ENCODE peak calls at places on chromosomes 16 and 17, in five cellular contexts. S, B, X, G and U are unnamed samples.

GRCh38 chr16:30557397-30557949 is 701 bp downstream of the ZNF764 start:
- DNase-seq in S (peak; percentile 27), B (no peak), X (no peak), G (peak; percentile 63), U (no peak)

GRCh38 chr17:40341808-40342574 is 22.5 kb downstream of the GJD3 start:
- DNase-seq in S (peak; percentile 84), B (peak; percentile 73), X (peak; percentile 87), G (peak; percentile 93), U (no peak)

GRCh38 chr17:19244357-19244756 is 7.2 kb downstream of the EPN2 start:
- DNase-seq in S (no peak), B (no peak), X (no peak), G (no peak), U (no peak)

GRCh38 chr16:69514366-69514765 is 51.4 kb upstream of the NFAT5 start:
- DNase-seq in S (no peak), B (no peak), X (no peak), G (no peak), U (no peak)

GRCh38 chr17:16346721-16347271 is 6.5 kb downstream of the CENPV start:
- DNase-seq in S (no peak), B (no peak), X (no peak), G (no peak), U (no peak)

GRCh38 chr17:53844476-53845107 is 21.9 kb downstream of the KIF2B start:
- DNase-seq in S (no peak), B (no peak), X (no peak), G (no peak), U (no peak)

GRCh38 chr17:51119415-51120356 is 982 bp downstream of the SPAG9 start:
- DNase-seq in S (peak; percentile 60), B (peak; percentile 45), X (peak; percentile 49), G (peak; percentile 61), U (peak; percentile 32)

GRCh38 chr16:3180445-3180878 is 7.5 kb upstream of the OR1F1 start:
- DNase-seq in S (no peak), B (no peak), X (no peak), G (no peak), U (no peak)

GRCh38 chr16:88067530-88068411 is 116.5 kb downstream of the BANP start:
- DNase-seq in S (no peak), B (no peak), X (no peak), G (no peak), U (no peak)

GRCh38 chr17:81837641-81838040 is 2.8 kb upstream of the PPP1R27 start:
- DNase-seq in S (no peak), B (peak; percentile 67), X (no peak), G (peak; percentile 44), U (no peak)

GRCh38 chr17:68196394-68197090 is 51.3 kb upstream of the AMZ2 start:
- DNase-seq in S (peak; percentile 33), B (no peak), X (no peak), G (no peak), U (no peak)

GRCh38 chr16:4477966-4478365 is 1.8 kb downstream of the HMOX2 start:
- DNase-seq in S (peak; percentile 47), B (no peak), X (no peak), G (no peak), U (no peak)

GRCh38 chr17:76594676-76595075 is 9.0 kb upstream of the ST6GALNAC2 start:
- DNase-seq in S (no peak), B (no peak), X (no peak), G (no peak), U (no peak)

DNA sequence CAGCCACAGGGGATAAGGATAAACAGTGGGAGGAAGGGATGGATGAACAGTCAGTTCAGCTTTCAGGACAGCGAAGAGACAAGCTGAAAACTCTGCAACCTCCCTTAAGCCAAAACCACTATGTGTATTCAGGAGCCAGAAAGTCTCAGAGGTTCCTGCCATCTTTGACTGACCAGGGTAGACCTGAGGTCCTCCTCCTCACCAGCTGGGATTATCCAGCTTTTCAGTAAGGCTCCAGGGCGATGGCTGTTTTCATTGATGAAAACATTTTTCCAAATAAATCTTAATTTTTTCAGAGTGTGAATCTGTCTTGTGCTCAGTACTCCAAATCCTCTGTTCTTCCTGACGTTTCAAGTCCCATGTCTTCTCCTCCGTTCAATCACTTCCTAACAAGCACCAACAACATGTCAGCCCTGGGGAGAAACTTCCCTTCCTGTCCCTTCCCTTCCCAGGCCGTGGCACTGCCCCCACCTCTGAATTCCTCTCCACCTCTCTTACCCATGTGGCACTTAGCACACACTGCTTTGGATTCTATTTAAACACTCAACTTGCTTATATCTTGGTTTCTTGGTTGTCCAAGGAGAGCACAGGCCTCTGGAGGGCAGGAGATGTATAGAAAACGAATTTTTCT is 5.2 kb downstream of the HSDL1 start:
- DNase-seq in S (no peak), B (no peak), X (no peak), G (no peak), U (no peak)
- H3K4me1 ChIP-seq in S (peaks cover 41% of the 10 kb centered on the region), B (peaks cover 33% of the 10 kb centered on the region), X (peaks cover 29% of the 10 kb centered on the region), G (no peaks in the 10 kb centered on the region), U (peaks cover 19% of the 10 kb centered on the region)

GRCh38 chr17:56659622-56660021 is 66.1 kb downstream of the NOG start:
- DNase-seq in S (no peak), B (no peak), X (no peak), G (no peak), U (no peak)
- H3K27ac ChIP-seq in S (no peak overlapping the region), B (no peak overlapping the region), X (no peak overlapping the region), G (no peak overlapping the region), U (no peak overlapping the region)

GRCh38 chr17:59848778-59849177 is 44.0 kb downstream of the TUBD1 start:
- DNase-seq in S (no peak), B (peak; percentile 65), X (no peak), G (peak; percentile 80), U (no peak)
- H3K4me1 ChIP-seq in S (peaks cover 3% of the 10 kb centered on the region), B (peaks cover 30% of the 10 kb centered on the region), X (peaks cover 52% of the 10 kb centered on the region), G (peaks cover 4% of the 10 kb centered on the region), U (peaks cover 53% of the 10 kb centered on the region)

GRCh38 chr17:45307290-45308015 is 9.4 kb downstream of the MAP3K14 start:
- DNase-seq in S (no peak), B (no peak), X (no peak), G (no peak), U (no peak)

GRCh38 chr17:45309400-45309799 is 7.4 kb downstream of the MAP3K14 start:
- DNase-seq in S (no peak), B (no peak), X (no peak), G (no peak), U (no peak)

GRCh38 chr17:45306623-45307022 is 10.2 kb downstream of the MAP3K14 start:
- DNase-seq in S (no peak), B (no peak), X (no peak), G (no peak), U (no peak)

GRCh38 chr17:45308840-45309239 is 8.0 kb downstream of the MAP3K14 start:
- DNase-seq in S (no peak), B (no peak), X (no peak), G (no peak), U (no peak)

DNA sequence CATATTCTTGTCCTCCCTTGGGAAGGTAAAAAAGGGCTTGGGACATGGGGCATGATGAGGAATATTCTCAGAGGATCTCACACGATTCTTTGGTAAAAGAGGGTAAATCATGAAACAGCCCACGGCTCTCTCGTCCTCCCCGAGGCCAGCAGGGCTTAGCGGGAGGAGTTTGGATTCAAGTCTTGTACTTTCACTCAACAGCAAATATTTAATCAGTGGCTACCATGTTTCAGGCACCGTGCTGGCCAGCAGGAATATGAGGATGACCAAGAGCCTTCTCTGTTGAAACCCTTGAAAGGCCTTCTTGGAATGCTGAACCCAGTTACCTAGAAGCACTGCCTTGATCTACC is 8.8 kb downstream of the MAP3K14 start:
- DNase-seq in S (no peak), B (no peak), X (no peak), G (no peak), U (no peak)
- H3K27ac ChIP-seq in S (no peak overlapping the region), B (peak overlapping the region; percentile 98), X (peak overlapping the region; percentile 77), G (peak overlapping the region; percentile 70), U (no peak overlapping the region)

DNA sequence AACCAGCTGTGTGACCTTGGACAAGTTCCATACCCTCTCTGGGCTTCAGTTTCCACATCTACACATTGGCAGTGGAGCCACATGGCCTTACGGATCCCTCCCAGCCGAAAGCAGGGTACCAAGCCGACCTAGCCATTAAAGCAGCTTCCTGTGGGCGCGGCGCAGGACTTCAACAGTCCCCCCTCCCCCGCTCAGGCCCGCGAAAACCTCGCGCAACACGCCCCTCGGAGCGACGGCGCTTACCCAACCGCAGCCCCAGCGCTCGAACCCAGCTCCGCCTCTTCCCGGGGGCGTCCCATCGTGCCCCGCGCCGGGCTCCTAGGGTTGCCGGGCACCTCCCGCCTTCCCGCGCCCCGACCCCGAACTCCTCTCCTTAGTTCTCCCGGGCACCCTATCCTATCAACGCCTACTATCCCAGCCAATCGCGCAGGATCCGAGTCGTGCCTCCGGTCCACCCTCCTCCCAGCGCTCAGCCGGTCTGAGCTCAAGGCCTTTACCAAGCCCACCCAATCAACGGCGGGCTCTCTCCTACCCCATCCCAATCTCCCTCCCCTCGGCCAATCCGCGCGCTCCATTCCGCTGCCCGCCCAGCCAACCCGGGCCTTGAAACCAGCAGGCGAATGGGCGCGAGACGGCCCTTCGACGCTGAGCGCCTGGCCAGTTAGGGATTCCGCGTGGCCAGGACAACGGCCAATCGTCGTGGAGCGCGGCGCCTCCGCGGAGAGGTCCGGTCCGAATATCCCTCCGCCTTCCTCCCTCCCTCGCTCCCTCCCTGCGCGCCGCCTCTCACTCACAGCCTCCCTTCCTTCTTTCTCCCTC is at the start of gene KPNB1:
- DNase-seq in S (peak; percentile 100), B (peak; percentile 100), X (peak; percentile 99), G (peak; percentile 100), U (peak; percentile 98)
- H3K4me1 ChIP-seq in S (peaks cover 19% of the 10 kb centered on the region), B (peaks cover 21% of the 10 kb centered on the region), X (peaks cover 44% of the 10 kb centered on the region), G (peaks cover 5% of the 10 kb centered on the region), U (peaks cover 49% of the 10 kb centered on the region)

DNA sequence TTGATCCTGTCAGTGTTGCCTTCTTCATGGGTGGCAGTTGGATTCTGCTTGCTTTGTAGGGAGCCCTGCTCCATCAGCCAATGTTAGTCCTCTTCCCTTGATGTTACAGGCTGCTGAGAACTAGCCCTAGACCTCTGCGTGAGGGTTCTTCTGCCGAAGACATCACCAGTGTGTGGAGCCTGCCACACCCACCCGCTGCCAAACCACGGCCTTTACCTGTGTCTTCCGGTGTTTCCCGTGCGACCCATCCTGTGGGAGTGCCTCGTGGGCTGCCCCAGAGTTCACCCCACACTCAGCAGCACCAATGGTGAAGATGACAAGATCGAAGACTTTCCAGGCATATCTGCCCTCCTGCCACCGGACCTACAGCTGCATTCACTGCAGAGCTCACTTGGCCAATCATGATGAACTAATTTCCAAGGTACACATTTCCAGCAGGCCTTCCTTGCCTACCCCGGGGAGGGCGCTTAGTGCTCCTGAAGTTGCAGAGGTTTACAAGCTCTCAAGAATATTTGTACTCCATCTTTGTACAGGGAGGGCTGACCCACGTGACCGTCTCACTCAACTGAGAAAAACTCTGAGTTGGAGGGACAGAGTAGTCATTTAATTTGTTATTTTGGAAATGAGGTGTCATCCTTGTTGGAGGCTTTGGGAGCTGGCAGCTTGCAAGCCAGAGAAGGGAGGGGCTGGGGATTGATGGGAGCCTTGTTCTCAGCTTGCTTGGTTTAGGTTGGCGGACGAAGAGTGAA is 21.8 kb downstream of the YPEL2 start:
- DNase-seq in S (no peak), B (no peak), X (no peak), G (no peak), U (no peak)
- H3K27ac ChIP-seq in S (no peak overlapping the region), B (peak overlapping the region; percentile 41), X (no peak overlapping the region), G (no peak overlapping the region), U (no peak overlapping the region)